ENCODE peak calls at places on chromosomes 2 and 18, in four cellular contexts. S, U, A and F are unnamed samples.

GRCh38 chr2:240672701-240673190 is 9.9 kb downstream of the AQP12B start:
- DNase-seq in S (no peak), U (no peak), A (no peak), F (no peak)

GRCh38 chr2:191719261-191719660 is 41.3 kb downstream of the NABP1 start:
- DNase-seq in S (no peak), U (no peak), A (no peak), F (no peak)

GRCh38 chr18:4204151-4204720 is 250.9 kb downstream of the DLGAP1 start:
- DNase-seq in S (no peak), U (no peak), A (no peak), F (no peak)

GRCh38 chr2:34012728-34013302 is 413.7 kb upstream of the FAM98A start:
- DNase-seq in S (peak), U (peak), A (peak), F (no peak)

GRCh38 chr18:27750014-27750413 is 426.9 kb downstream of the CDH2 start:
- DNase-seq in S (peak), U (peak), A (no peak), F (no peak)

GRCh38 chr2:8581048-8581561 is 100.8 kb upstream of the ID2 start:
- DNase-seq in S (no peak), U (no peak), A (no peak), F (no peak)

GRCh38 chr2:100924520-100925451 is 77.3 kb upstream of the RPL31 start:
- DNase-seq in S (peak), U (peak), A (no peak), F (no peak)

GRCh38 chr2:201260302-201260800 is at the start of gene CASP8:
- DNase-seq in S (no peak), U (peak), A (no peak), F (peak)

GRCh38 chr2:200624660-200625059 is 38.8 kb downstream of the AOX1 start:
- DNase-seq in S (no peak), U (no peak), A (no peak), F (no peak)

GRCh38 chr2:79660552-79660951 is 147.7 kb downstream of the CTNNA2 start:
- DNase-seq in S (peak), U (no peak), A (no peak), F (no peak)

GRCh38 chr2:32688511-32688910 is 60.7 kb downstream of the TTC27 start:
- DNase-seq in S (no peak), U (no peak), A (no peak), F (peak)

GRCh38 chr2:152499411-152499810 is 164.4 kb downstream of the FMNL2 start:
- DNase-seq in S (no peak), U (no peak), A (no peak), F (no peak)

GRCh38 chr2:207149253-207150213 is 16.2 kb downstream of the KLF7 start:
- DNase-seq in S (no peak), U (peak), A (no peak), F (no peak)

GRCh38 chr2:39227628-39228412 is 15.9 kb downstream of the CDKL4 start:
- DNase-seq in S (peak), U (peak), A (peak), F (no peak)

GRCh38 chr2:130720036-130720435 is 8.8 kb upstream of the GPR148 start:
- DNase-seq in S (no peak), U (no peak), A (no peak), F (no peak)

GRCh38 chr2:56333812-56334485 is 150.2 kb downstream of the CCDC85A start:
- DNase-seq in S (no peak), U (no peak), A (no peak), F (no peak)

GRCh38 chr2:10342245-10342951 is 39.7 kb downstream of the HPCAL1 start:
- DNase-seq in S (no peak), U (no peak), A (no peak), F (no peak)

GRCh38 chr2:156342252-156343095 is 10.0 kb upstream of the NR4A2 start:
- DNase-seq in S (peak), U (peak), A (peak), F (peak)

GRCh38 chr18:50675043-50675442 is 115.2 kb downstream of the MAPK4 start:
- DNase-seq in S (no peak), U (no peak), A (no peak), F (no peak)

GRCh38 chr2:175233135-175233719 is 51.7 kb upstream of the ATP5MC3 start:
- DNase-seq in S (no peak), U (no peak), A (no peak), F (no peak)

GRCh38 chr2:33812707-33813106 is 213.6 kb upstream of the FAM98A start:
- DNase-seq in S (no peak), U (no peak), A (no peak), F (no peak)

GRCh38 chr18:23966909-23967308 is 47.6 kb upstream of the TTC39C start:
- DNase-seq in S (no peak), U (no peak), A (no peak), F (no peak)

GRCh38 chr2:134515137-134515536 is 203.7 kb downstream of the TMEM163 start:
- DNase-seq in S (no peak), U (no peak), A (no peak), F (no peak)

GRCh38 chr2:164510895-164511294 is 110.4 kb downstream of the GRB14 start:
- DNase-seq in S (no peak), U (peak), A (no peak), F (no peak)

GRCh38 chr2:211494085-211494484 is 937.7 kb downstream of the CPS1 start:
- DNase-seq in S (no peak), U (no peak), A (no peak), F (no peak)

GRCh38 chr2:118207889-118208288 is 119.6 kb downstream of the INSIG2 start:
- DNase-seq in S (no peak), U (no peak), A (no peak), F (no peak)

GRCh38 chr18:59455728-59456276 is 96.7 kb upstream of the LMAN1 start:
- DNase-seq in S (no peak), U (peak), A (no peak), F (no peak)

GRCh38 chr18:6414118-6414722 is 491 bp downstream of the L3MBTL4 start:
- DNase-seq in S (peak), U (peak), A (no peak), F (no peak)

GRCh38 chr2:159249955-159250723 is 36.4 kb downstream of the WDSUB1 start:
- DNase-seq in S (peak), U (peak), A (no peak), F (peak)